ENCODE peak calls at places on chromosomes 7 and 10, in seven cellular contexts. J is gastrocnemius medialis; G is heart right ventricle; L is cardiac muscle cell; B is uterus; I is astrocyte; E is effector memory CD4-positive, alpha-beta T cell. H is an unnamed sample.

GRCh38 chr7:24709585-24710360 is 47.5 kb downstream of the GSDME start:
- DNase-seq in B (no peak), I (no peak), E (no peak), J (no peak), G (no peak), L (no peak), H (no peak)

GRCh38 chr10:122504551-122504950 is 43.2 kb downstream of the HTRA1 start:
- DNase-seq in G (peak; percentile 89), B (peak; percentile 92), L (peak; percentile 94), E (no peak), I (peak; percentile 92), J (peak; percentile 45), H (peak; percentile 83)

GRCh38 chr7:50739744-50740455 is 42.8 kb downstream of the GRB10 start:
- DNase-seq in L (peak; percentile 25), I (no peak), E (peak; percentile 60), B (no peak), J (no peak), G (no peak), H (no peak)

GRCh38 chr10:27801171-27801785 is 55.7 kb upstream of the MKX start:
- DNase-seq in L (no peak), J (no peak), G (no peak), E (no peak), B (no peak), I (no peak), H (no peak)

GRCh38 chr7:101159696-101160674 is 5.4 kb downstream of the VGF start:
- DNase-seq in I (no peak), E (no peak), B (no peak), J (no peak), G (no peak), L (no peak), H (no peak)

GRCh38 chr7:150941983-150942590 is 36.0 kb downstream of the KCNH2 start:
- DNase-seq in B (peak; percentile 35), I (no peak), G (peak; percentile 73), E (no peak), L (peak; percentile 23), J (no peak), H (peak; percentile 68)

GRCh38 chr7:2049782-2050510 is 182.8 kb downstream of the MAD1L1 start:
- DNase-seq in I (no peak), J (no peak), B (no peak), E (no peak), L (no peak), G (peak; percentile 3), H (no peak)

GRCh38 chr7:102451371-102452054 is 13.2 kb downstream of the ALKBH4 start:
- DNase-seq in L (no peak), B (no peak), J (no peak), I (no peak), G (no peak), E (no peak), H (no peak)

GRCh38 chr10:86681047-86681446 is 12.7 kb downstream of the LDB3 start:
- DNase-seq in L (no peak), E (no peak), J (no peak), B (no peak), I (no peak), G (peak; percentile 77), H (no peak)

GRCh38 chr7:7405461-7405860 is 130.2 kb downstream of the COL28A1 start:
- DNase-seq in I (no peak), E (no peak), J (no peak), G (no peak), B (no peak), L (no peak), H (no peak)

GRCh38 chr7:7408001-7408770 is 127.5 kb downstream of the COL28A1 start:
- DNase-seq in L (no peak), J (no peak), E (no peak), I (no peak), G (no peak), B (no peak), H (peak; percentile 37)
- H3K4me3 ChIP-seq in L (no peak overlapping the region), J (no peak overlapping the region), E (no peak overlapping the region), I (no peak overlapping the region), G (no peak overlapping the region), B (no peak overlapping the region), H (no peak overlapping the region)

GRCh38 chr7:136617176-136617575 is 251.3 kb upstream of the CHRM2 start:
- DNase-seq in L (no peak), B (no peak), E (no peak), I (no peak), G (no peak), J (no peak), H (no peak)
- H3K9me3 ChIP-seq in L (no peaks in the 10 kb centered on the region), B (no peaks in the 10 kb centered on the region), E (no peaks in the 10 kb centered on the region), I (no peaks in the 10 kb centered on the region), G (no peaks in the 10 kb centered on the region), J (no peaks in the 10 kb centered on the region), H (no peaks in the 10 kb centered on the region)

DNA sequence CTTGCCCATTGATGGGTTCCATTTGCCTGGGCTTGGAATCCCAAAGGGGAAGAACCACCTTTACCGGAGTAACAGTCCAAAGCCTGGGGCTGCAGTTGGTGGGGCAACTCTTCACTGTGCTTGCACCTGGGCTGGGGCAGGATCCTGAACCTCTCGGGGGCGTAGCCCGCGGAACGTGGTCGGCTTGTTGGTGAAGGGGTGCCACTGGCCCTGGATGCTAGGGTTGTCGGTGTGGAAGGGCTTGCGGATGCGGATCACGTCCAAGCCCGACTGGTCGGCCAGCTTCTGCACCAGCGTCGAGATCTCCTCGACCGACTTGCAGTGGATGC is 710 bp downstream of the MRPL43 start:
- DNase-seq in E (no peak), B (no peak), L (no peak), J (no peak), G (no peak), I (no peak), H (no peak)
- H3K27ac ChIP-seq in E (no peak overlapping the region), B (peak overlapping the region; percentile 77), L (peak overlapping the region; percentile 94), J (peak overlapping the region; percentile 83), G (peak overlapping the region; percentile 79), I (peak overlapping the region; percentile 63), H (peak overlapping the region; percentile 81)

GRCh38 chr10:97768322-97769315 is 3.2 kb downstream of the SFRP5 start:
- DNase-seq in B (no peak), L (no peak), J (no peak), G (no peak), I (no peak), E (no peak), H (no peak)

GRCh38 chr10:97773096-97773495 is 1.3 kb upstream of the SFRP5 start:
- DNase-seq in J (no peak), L (no peak), B (no peak), I (no peak), G (no peak), E (no peak), H (no peak)

GRCh38 chr10:97771913-97772823 is at the start of gene SFRP5:
- DNase-seq in B (no peak), E (no peak), L (no peak), I (no peak), G (no peak), J (no peak), H (peak; percentile 81)

GRCh38 chr10:97771055-97771811 is 566 bp downstream of the SFRP5 start:
- DNase-seq in E (no peak), L (peak; percentile 40), G (no peak), B (no peak), J (no peak), I (peak; percentile 26), H (no peak)

GRCh38 chr10:97770265-97770664 is 1.5 kb downstream of the SFRP5 start:
- DNase-seq in B (no peak), E (no peak), L (no peak), G (no peak), I (no peak), J (no peak), H (no peak)
- H3K4me3 ChIP-seq in B (no peak overlapping the region), E (no peak overlapping the region), L (no peak overlapping the region), G (no peak overlapping the region), I (no peak overlapping the region), J (no peak overlapping the region), H (no peak overlapping the region)

DNA sequence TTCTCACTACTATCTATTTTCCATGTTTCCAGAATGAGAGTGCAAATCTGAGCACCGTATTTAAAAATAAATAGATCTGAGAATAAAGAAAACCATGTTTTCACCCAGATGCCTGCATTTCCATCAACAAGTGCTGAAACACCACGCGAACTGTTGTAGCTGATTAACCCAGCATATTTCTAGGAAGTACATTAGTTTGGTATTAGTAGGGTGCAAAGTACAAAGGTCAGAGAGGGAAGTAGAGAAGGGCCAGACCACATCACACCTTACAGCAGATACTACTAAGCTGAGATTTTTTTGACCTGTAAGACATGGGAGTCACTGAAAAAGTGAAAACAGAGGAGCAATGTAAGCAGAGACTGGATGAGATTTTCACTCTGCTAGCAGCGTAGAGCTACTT is 181.3 kb downstream of the IMMP2L start:
- DNase-seq in J (no peak), I (no peak), L (no peak), B (no peak), E (no peak), G (no peak), H (no peak)
- H3K9me3 ChIP-seq in J (no peaks in the 10 kb centered on the region), I (no peaks in the 10 kb centered on the region), L (no peaks in the 10 kb centered on the region), B (no peaks in the 10 kb centered on the region), E (no peaks in the 10 kb centered on the region), G (no peaks in the 10 kb centered on the region), H (no peaks in the 10 kb centered on the region)

GRCh38 chr10:26566525-26567348 is 128.6 kb downstream of the APBB1IP start:
- DNase-seq in E (no peak), G (peak; percentile 17), I (no peak), B (no peak), L (peak; percentile 2), J (no peak), H (peak; percentile 84)
- H3K27ac ChIP-seq in E (no peak overlapping the region), G (no peak overlapping the region), I (no peak overlapping the region), B (no peak overlapping the region), L (no peak overlapping the region), J (no peak overlapping the region), H (no peak overlapping the region)

GRCh38 chr10:18615618-18616017 is 35.8 kb downstream of the NSUN6 start:
- DNase-seq in G (no peak), J (no peak), B (no peak), E (no peak), L (no peak), I (no peak), H (no peak)

GRCh38 chr10:18620856-18621255 is 30.5 kb downstream of the NSUN6 start:
- DNase-seq in I (no peak), J (no peak), B (no peak), G (no peak), E (no peak), L (no peak), H (no peak)

GRCh38 chr10:18616337-18616736 is 35.0 kb downstream of the NSUN6 start:
- DNase-seq in J (no peak), E (no peak), G (no peak), L (peak; percentile 24), B (no peak), I (no peak), H (no peak)

DNA sequence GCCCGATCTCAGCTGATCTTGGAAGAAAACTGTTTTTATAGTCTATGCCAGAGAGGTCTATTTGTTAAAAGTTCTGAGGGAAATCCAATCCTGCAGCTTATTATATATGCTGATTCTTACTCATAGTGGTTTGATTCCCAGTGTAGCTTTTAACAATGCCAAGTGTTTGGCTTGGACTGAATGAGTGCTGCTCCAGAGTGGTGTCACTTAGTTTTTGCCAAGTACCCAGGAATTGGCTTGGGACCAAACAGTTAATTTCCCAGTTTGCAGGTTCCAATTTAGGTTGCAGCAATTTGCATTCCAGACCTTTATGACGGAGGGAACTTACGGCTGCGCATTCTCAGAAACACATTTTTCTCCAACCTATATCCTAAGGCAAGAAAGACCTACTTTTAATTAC is 32.4 kb downstream of the NSUN6 start:
- DNase-seq in I (peak; percentile 64), G (no peak), J (no peak), L (no peak), B (no peak), E (no peak), H (peak; percentile 42)
- H3K4me3 ChIP-seq in I (no peak overlapping the region), G (no peak overlapping the region), J (no peak overlapping the region), L (no peak overlapping the region), B (no peak overlapping the region), E (no peak overlapping the region), H (no peak overlapping the region)

GRCh38 chr10:124642076-124642710 is 102.0 kb downstream of the FAM53B start:
- DNase-seq in J (no peak), E (no peak), B (no peak), L (no peak), I (no peak), G (peak; percentile 69), H (no peak)
- H3K9me3 ChIP-seq in J (no peaks in the 10 kb centered on the region), E (no peaks in the 10 kb centered on the region), B (no peaks in the 10 kb centered on the region), L (no peaks in the 10 kb centered on the region), I (no peaks in the 10 kb centered on the region), G (no peaks in the 10 kb centered on the region), H (no peaks in the 10 kb centered on the region)